ENCODE peak calls at places on chromosome 1, in nine cellular contexts. P, U, V, D, N, Y, R, A and Z are unnamed samples.

GRCh38 chr1:153577138-153577537 is 11.5 kb upstream of the S100A2 start:
- DNase-seq in P (no peak), U (no peak), V (no peak), D (no peak), N (no peak), Y (no peak), R (no peak), A (no peak), Z (no peak)

GRCh38 chr1:2042830-2043773 is 7.1 kb upstream of the PRKCZ start:
- DNase-seq in P (no peak), U (peak), V (no peak), D (no peak), N (peak), Y (no peak), R (no peak), A (no peak), Z (no peak)

GRCh38 chr1:221149676-221150075 is 270.4 kb downstream of the HLX start:
- DNase-seq in P (no peak), U (no peak), V (no peak), D (no peak), N (no peak), Y (no peak), R (no peak), A (no peak), Z (no peak)

GRCh38 chr1:214241060-214241459 is 39.9 kb upstream of the SMYD2 start:
- DNase-seq in P (no peak), U (no peak), V (no peak), D (no peak), N (no peak), Y (no peak), R (no peak), A (no peak), Z (no peak)

GRCh38 chr1:246946366-246946765 is 14.6 kb upstream of the AHCTF1 start:
- DNase-seq in P (no peak), U (no peak), V (no peak), D (no peak), N (no peak), Y (no peak), R (no peak), A (no peak), Z (no peak)

GRCh38 chr1:64539808-64540207 is 69.9 kb downstream of the CACHD1 start:
- DNase-seq in P (no peak), U (no peak), V (no peak), D (no peak), N (peak), Y (peak), R (no peak), A (no peak), Z (peak)

GRCh38 chr1:167837334-167837733 is 76.6 kb downstream of the ADCY10 start:
- DNase-seq in P (no peak), U (no peak), V (no peak), D (no peak), N (no peak), Y (no peak), R (no peak), A (no peak), Z (no peak)

GRCh38 chr1:245348626-245349025 is 193.8 kb downstream of the KIF26B start:
- DNase-seq in P (no peak), U (no peak), V (no peak), D (no peak), N (no peak), Y (no peak), R (no peak), A (no peak), Z (no peak)

GRCh38 chr1:33256701-33257387 is 552 bp downstream of the ZNF362 start:
- DNase-seq in P (peak), U (peak), V (peak), D (no peak), N (peak), Y (peak), R (no peak), A (peak), Z (peak)

GRCh38 chr1:186474208-186474607 is 13.3 kb upstream of the PDC start:
- DNase-seq in P (no peak), U (no peak), V (no peak), D (no peak), N (no peak), Y (no peak), R (no peak), A (no peak), Z (no peak)

GRCh38 chr1:45550401-45551305 is at the start of gene AKR1A1:
- DNase-seq in P (peak), U (peak), V (peak), D (peak), N (peak), Y (peak), R (peak), A (peak), Z (peak)

GRCh38 chr1:22122273-22123070 is 20.4 kb downstream of the WNT4 start:
- DNase-seq in P (no peak), U (no peak), V (no peak), D (no peak), N (no peak), Y (no peak), R (no peak), A (no peak), Z (no peak)

GRCh38 chr1:24536391-24536840 is 19.5 kb upstream of the NCMAP start:
- DNase-seq in P (no peak), U (no peak), V (peak), D (no peak), N (peak), Y (no peak), R (no peak), A (no peak), Z (no peak)

GRCh38 chr1:172732427-172732826 is 73.5 kb downstream of the FASLG start:
- DNase-seq in P (no peak), U (no peak), V (no peak), D (no peak), N (no peak), Y (no peak), R (no peak), A (no peak), Z (no peak)
- TF ChIP-seq CTCF in P (no peak), U (no peak), V (no peak), D (no peak), N (no peak), Y (no peak), R (no peak), A (no peak), Z (no peak)

GRCh38 chr1:6998267-6998666 is 213.0 kb downstream of the CAMTA1 start:
- DNase-seq in P (no peak), U (peak), V (peak), D (no peak), N (peak), Y (peak), R (no peak), A (no peak), Z (no peak)
- TF ChIP-seq CTCF in P (no peak), U (no peak), V (peak), D (no peak), N (no peak), Y (peak), R (no peak), A (no peak), Z (no peak)

GRCh38 chr1:25862785-25863485 is 3.7 kb upstream of the AUNIP start:
- DNase-seq in P (no peak), U (no peak), V (no peak), D (no peak), N (no peak), Y (no peak), R (no peak), A (no peak), Z (no peak)

GRCh38 chr1:25856856-25857255 is 2.4 kb downstream of the AUNIP start:
- DNase-seq in P (no peak), U (no peak), V (no peak), D (no peak), N (no peak), Y (no peak), R (no peak), A (no peak), Z (no peak)

GRCh38 chr1:25858494-25858893 is 763 bp downstream of the AUNIP start:
- DNase-seq in P (no peak), U (no peak), V (no peak), D (no peak), N (no peak), Y (no peak), R (no peak), A (no peak), Z (no peak)

GRCh38 chr1:25861316-25862286 is 2.3 kb upstream of the AUNIP start:
- DNase-seq in P (no peak), U (no peak), V (peak), D (no peak), N (peak), Y (peak), R (no peak), A (no peak), Z (no peak)

GRCh38 chr1:25858906-25859789 is at the start of gene AUNIP:
- DNase-seq in P (peak), U (peak), V (peak), D (peak), N (peak), Y (peak), R (peak), A (peak), Z (peak)
- TF ChIP-seq CTCF in P (no peak), U (no peak), V (no peak), D (no peak), N (no peak), Y (no peak), R (no peak), A (no peak), Z (no peak)

GRCh38 chr1:181660621-181661020 is 177.3 kb downstream of the CACNA1E start:
- DNase-seq in P (no peak), U (no peak), V (no peak), D (peak), N (no peak), Y (no peak), R (no peak), A (no peak), Z (no peak)
- TF ChIP-seq CTCF in P (no peak), U (no peak), V (no peak), D (no peak), N (no peak), Y (no peak), R (no peak), A (no peak), Z (no peak)

DNA sequence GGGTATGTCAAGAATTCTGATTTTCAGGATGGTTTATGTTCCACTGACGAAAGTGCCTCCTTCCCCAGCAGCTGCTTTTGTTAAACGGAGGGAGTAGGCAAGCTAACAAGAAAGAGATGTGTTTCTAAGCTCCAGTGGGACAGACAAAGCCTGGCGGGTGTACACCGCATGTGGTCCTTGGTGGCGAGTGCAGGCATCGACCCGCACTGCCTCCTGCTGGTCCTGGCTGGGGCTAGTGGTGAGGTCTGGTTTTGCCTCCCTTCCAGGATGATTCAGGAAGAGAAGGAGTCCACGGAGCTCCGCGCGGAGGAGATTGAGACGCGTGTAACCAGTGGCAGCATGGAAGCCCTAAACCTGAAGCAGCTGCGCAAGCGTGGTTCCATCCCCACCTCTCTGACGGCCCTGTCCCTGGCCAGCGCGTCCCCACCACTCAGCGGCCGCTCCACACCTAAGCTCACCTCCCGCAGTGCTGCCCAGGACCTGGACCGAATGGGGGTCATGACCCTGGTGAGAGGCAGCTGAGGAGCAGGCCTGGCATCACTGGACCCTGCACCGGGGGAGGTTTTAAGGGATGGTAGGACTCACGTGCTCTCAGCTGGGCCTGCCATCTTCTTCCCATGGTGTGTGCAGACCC is 29.0 kb downstream of the PPFIA4 start:
- DNase-seq in P (no peak), U (peak), V (no peak), D (no peak), N (no peak), Y (no peak), R (no peak), A (no peak), Z (no peak)
- TF ChIP-seq CTCF in P (no peak), U (peak), V (peak), D (no peak), N (no peak), Y (no peak), R (no peak), A (no peak), Z (no peak)

GRCh38 chr1:17340358-17340757 is 31.6 kb upstream of the PADI6 start:
- DNase-seq in P (no peak), U (no peak), V (no peak), D (no peak), N (no peak), Y (no peak), R (no peak), A (no peak), Z (no peak)

GRCh38 chr1:17342014-17342441 is 30.0 kb upstream of the PADI6 start:
- DNase-seq in P (no peak), U (no peak), V (no peak), D (no peak), N (no peak), Y (no peak), R (no peak), A (no peak), Z (no peak)

GRCh38 chr1:17335821-17336718 is 28.1 kb downstream of the PADI4 start:
- DNase-seq in P (peak), U (peak), V (peak), D (no peak), N (peak), Y (peak), R (no peak), A (no peak), Z (peak)

GRCh38 chr1:17339521-17339920 is 31.5 kb downstream of the PADI4 start:
- DNase-seq in P (no peak), U (no peak), V (no peak), D (no peak), N (no peak), Y (no peak), R (no peak), A (no peak), Z (no peak)

DNA sequence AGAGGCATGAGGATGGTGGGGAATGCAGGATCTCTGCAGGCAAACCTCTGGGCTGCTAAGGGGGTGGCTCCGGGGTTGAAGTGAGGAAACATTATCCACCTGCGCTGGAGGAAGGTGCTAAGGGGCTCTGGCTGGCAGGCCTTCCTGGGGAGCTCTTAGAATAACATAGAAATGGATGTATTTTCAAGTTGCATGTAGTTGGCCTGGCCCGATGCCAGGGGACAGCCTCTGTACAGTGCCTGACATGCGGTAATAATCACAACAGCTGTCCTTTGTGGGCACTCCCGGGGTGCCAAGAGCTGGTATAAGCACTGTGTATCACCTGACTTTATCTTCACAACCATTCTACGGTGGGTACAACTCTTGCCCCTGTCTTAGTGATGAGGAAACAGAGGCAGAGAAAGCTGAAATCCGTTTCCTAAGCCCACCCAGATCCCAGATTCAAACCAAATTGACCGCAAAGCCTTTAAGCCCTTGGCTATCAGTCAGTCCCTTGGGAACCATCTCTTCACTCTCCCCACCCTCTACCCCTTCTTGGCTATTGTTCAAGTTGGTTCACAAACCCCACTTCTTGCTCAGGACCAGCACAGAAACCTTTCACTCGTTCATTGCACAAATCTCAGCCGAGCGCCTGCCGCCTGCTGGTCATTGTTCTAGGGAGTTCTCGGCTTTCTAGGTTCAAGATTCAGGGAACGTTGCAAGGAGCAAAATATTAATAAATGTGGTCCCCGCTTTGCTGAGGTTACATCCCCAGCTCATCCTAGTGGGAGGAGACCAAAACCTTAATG is 30.9 kb downstream of the PADI4 start:
- DNase-seq in P (no peak), U (peak), V (no peak), D (no peak), N (no peak), Y (no peak), R (no peak), A (no peak), Z (no peak)
- TF ChIP-seq CTCF in P (no peak), U (no peak), V (peak), D (no peak), N (no peak), Y (no peak), R (no peak), A (no peak), Z (no peak)

DNA sequence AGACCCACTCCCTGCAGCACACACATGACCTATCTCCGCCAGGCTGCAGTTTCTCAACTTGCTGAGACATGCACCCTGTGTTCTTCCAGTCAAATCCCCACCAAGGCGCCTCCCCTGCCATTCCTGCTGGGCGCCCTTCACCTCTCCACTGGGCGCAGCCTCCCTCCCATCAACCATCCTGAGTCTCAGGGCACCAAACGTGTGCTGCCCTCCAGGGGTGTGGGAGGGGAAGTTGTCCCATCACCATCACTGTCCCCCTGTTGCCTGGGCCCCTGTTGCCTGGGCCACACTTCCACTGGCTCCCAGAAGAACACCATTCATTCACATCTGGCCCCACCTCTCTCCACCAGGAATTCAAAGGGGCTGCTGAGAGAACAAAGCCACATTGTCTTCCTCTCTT is 44.9 kb upstream of the EFHD2 start:
- DNase-seq in P (no peak), U (no peak), V (no peak), D (no peak), N (no peak), Y (no peak), R (no peak), A (no peak), Z (no peak)
- TF ChIP-seq CTCF in P (no peak), U (no peak), V (peak), D (no peak), N (no peak), Y (no peak), R (no peak), A (peak), Z (no peak)

GRCh38 chr1:48869116-48869893 is 92.6 kb upstream of the BEND5 start:
- DNase-seq in P (no peak), U (no peak), V (no peak), D (no peak), N (no peak), Y (peak), R (peak), A (no peak), Z (no peak)

GRCh38 chr1:48873944-48874343 is 97.3 kb upstream of the BEND5 start:
- DNase-seq in P (no peak), U (no peak), V (no peak), D (no peak), N (no peak), Y (no peak), R (no peak), A (no peak), Z (no peak)

GRCh38 chr1:48864913-48865312 is 88.2 kb upstream of the BEND5 start:
- DNase-seq in P (no peak), U (no peak), V (no peak), D (no peak), N (no peak), Y (no peak), R (no peak), A (no peak), Z (no peak)

GRCh38 chr1:48875736-48876135 is 99.0 kb upstream of the BEND5 start:
- DNase-seq in P (no peak), U (no peak), V (no peak), D (no peak), N (no peak), Y (no peak), R (no peak), A (no peak), Z (no peak)

DNA sequence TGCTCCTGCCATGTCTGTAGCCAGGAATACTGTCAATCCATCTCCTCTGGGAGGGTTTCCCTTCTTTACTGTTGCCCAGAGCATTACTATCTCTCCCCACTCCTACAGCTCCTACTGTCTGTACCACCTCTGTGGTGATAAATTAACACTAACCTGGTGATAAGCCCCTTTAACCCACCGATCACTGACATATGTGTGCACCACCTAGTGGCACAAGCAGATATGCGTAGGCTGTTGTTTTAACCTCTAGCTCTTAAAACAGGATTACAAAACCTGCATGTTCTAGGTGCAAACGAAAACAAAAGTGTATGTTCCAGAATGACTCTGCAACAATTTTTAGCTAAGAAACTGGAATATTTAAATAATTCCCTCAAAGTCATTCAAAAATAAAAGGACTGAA is 93.9 kb upstream of the BEND5 start:
- DNase-seq in P (no peak), U (no peak), V (no peak), D (no peak), N (no peak), Y (no peak), R (no peak), A (no peak), Z (no peak)
- TF ChIP-seq CTCF in P (peak), U (peak), V (peak), D (no peak), N (peak), Y (peak), R (peak), A (peak), Z (peak)